ENCODE peak calls at places on chromosomes 7 and 10, in six cellular contexts. F is transverse colon, T is stomach, J is HCT116, H is upper lobe of left lung, Q is K562. X is an unnamed sample.

GRCh38 chr7:157090485-157091165 is 48.1 kb upstream of the UBE3C start:
- DNase-seq in J (no peak), H (no peak), Q (no peak), T (no peak), F (no peak), X (no peak)

GRCh38 chr10:118694848-118695247 is 59.9 kb downstream of the CACUL1 start:
- DNase-seq in H (no peak), J (no peak), T (no peak), Q (no peak), F (no peak), X (no peak)

GRCh38 chr7:45712872-45713668 is 138.9 kb downstream of the ADCY1 start:
- DNase-seq in J (no peak), F (no peak), T (no peak), Q (no peak), H (peak; percentile 15), X (no peak)

GRCh38 chr7:114835861-114836260 is 86.0 kb upstream of the MDFIC start:
- DNase-seq in F (no peak), T (no peak), H (no peak), Q (no peak), J (no peak), X (no peak)

GRCh38 chr7:133044722-133045473 is 37.0 kb downstream of the CHCHD3 start:
- DNase-seq in J (no peak), H (no peak), T (no peak), F (no peak), Q (no peak), X (no peak)

GRCh38 chr10:79494871-79495270 is 17.5 kb upstream of the EIF5AL1 start:
- DNase-seq in J (no peak), Q (no peak), T (no peak), F (no peak), H (no peak), X (no peak)

GRCh38 chr7:24882989-24883631 is 96.9 kb downstream of the OSBPL3 start:
- DNase-seq in J (no peak), Q (no peak), T (no peak), F (no peak), H (no peak), X (no peak)

GRCh38 chr10:29160110-29160669 is 128.7 kb upstream of the LYZL1 start:
- DNase-seq in F (no peak), H (no peak), J (peak; percentile 77), T (no peak), Q (no peak), X (no peak)

DNA sequence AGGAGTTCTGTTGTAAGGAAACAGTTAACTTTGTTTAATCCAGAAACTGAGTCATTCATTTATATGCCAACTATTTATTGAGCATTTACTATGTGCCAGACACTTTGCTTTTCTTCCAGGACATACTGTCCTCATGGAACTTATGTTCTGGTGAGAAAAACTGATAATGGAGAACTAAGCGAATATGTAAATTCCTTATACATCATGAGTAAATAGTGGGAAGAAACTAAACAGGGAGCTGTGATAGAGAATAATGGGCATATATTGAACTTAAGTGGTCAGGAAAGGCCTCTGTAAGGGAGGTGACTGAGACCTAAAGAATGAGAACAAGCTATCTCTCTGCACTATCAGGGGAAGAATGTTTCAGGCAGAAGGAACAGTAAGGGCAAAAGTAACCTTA is 45.3 kb downstream of the ST7 start:
- DNase-seq in H (no peak), F (no peak), J (no peak), Q (no peak), T (no peak), X (no peak)
- TF ChIP-seq POLR2A in H (no peak), F (no peak), J (no peak), Q (no peak), T (no peak), X (no peak)

DNA sequence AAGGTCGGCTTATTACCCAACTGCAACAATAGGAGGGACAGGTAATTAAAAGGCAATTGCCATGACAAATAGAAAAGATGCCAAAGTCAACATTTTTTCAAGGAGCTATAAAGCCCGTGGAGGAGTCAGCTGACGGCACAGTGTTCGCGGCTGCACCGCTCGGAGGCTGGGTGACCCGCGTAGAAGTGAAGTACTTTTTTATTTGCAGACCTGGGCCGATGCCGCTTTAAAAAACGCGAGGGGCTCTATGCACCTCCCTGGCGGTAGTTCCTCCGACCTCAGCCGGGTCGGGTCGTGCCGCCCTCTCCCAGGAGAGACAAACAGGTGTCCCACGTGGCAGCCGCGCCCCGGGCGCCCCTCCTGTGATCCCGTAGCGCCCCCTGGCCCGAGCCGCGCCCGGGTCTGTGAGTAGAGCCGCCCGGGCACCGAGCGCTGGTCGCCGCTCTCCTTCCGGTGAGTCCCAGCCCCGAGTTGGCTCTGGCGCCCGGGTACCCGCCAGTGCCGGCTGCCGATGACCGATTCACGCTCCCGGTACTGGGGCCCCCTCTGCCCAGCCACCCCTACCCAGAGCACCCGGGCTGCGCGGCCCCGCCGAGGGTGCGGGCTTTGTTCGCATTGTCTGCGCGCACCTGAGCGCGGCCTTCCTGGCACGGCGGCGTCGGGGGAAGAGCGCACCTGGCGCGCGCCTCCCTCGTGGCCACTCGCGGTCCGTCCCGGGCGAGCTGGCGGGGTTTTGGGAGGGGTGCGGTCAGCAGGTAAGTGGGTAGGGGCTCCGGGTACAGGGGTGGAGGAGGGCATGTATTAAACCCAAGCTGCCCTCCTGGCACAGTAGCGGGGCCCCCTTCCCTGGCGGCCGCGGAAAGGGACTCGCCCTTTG is at the start of gene VWA2:
- DNase-seq in T (peak; percentile 76), F (peak; percentile 57), Q (no peak), J (no peak), H (peak; percentile 79), X (peak; percentile 72)
- H3K4me3 ChIP-seq in T (peak within 1 kb of the TSS; percentile 54), F (peak within 1 kb of the TSS; percentile 36), Q (no peak within 1 kb of the TSS), J (no peak within 1 kb of the TSS), H (peak within 1 kb of the TSS; percentile 44), X (peak within 1 kb of the TSS; percentile 33)

DNA sequence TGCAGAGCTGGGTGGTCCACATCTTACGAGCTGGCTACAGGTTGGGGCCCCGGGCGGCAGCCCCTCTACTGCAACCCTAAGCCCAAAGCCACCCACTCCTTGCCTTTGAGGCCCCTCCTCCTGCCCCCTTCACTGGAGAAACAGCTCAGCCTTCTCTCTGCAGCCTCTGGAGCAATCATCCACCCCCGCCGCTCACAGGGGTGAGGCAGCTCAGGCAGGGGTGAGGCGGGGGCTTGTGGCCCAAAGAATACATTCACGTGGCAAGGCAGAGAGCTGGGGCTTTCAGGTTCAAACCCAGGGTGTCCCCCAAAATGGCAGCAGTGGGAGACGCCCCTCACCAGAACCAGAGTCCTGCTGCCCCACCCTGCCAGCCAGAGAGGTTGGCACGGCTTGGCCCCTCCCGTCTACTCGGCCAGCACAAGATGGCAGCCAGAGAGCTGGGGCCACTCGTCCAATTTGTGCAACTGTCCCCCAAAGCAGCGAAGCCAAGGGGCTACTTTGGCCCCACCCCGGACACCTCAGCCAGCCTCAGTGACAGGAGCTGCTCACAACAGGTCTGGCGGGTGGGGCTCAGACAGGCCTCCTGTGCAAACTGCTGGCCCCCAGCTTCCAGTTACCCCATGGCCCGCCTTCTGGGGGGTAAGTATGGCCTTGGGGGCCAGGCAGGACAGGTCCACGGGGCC is 7.2 kb downstream of the GNB2 start:
- DNase-seq in F (peak; percentile 11), J (no peak), H (no peak), T (no peak), Q (peak; percentile 50), X (no peak)
- TF ChIP-seq POLR2AphosphoS5 in F (peak; percentile 35), J (peak; percentile 37), H (no peak), T (no peak), Q (no peak), X (no peak)

DNA sequence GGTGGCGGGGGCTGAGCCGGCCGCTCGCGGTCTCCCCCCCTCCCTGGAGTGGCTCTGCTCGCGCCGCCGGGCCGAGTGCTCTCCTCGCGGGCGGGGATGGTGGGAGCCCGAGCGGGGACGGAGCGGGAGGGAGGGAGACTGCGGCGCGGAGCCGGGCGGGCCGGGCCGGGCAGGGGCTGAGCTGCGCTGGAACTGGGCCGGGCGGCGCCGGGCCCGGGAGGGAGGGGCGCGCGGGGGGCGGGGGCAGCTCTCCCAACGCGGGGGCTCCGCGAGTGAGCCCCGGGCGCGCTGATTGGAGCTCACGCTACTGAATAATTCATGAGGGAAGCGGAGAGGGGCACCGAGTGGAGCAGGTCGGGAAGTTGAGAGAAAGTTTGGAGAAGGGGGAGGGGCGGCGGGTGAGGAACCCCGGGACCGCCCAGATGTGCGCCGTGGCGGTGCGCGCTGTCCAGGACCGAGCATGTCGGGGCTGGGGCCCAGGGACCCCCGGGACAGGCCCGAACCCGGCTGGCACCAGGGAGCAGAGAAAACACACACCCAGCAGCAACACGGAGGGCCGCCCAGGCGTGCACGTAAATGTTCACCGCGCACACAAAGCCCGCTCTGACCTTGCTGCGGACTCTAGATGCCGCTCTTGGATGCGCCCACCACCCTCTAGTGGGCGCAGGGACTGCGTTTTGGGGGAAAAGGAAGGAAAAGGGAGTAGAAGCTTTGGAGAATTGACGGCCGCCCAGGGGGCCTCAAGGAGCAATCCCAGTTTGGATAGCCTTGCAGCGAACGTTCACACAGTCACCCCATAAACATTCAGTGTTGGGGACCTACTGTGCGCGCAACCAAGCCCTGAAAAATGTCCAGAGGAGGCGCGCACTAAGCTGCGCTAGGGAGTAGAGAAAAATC is at the start of gene EPHB4:
- DNase-seq in H (peak; percentile 88), Q (peak; percentile 97), J (peak; percentile 77), T (peak; percentile 85), F (peak; percentile 83), X (peak; percentile 90)
- TF ChIP-seq POLR2A in H (no peak), Q (peak; percentile 74), J (peak; percentile 54), T (no peak), F (peak; percentile 22), X (peak; percentile 47)